ENCODE peak calls at places on chromosomes 2 and 18, in nine cellular contexts. R is keratinocyte, J is tibial artery, M is B cell, G is pancreas, T is brain microvascular endothelial cell, Q is GM13977, P is endothelial cell, V is body of pancreas. X is an unnamed sample.

GRCh38 chr2:46519265-46519664 is 39.9 kb downstream of the TMEM247 start:
- DNase-seq in P (no peak), R (no peak), V (no peak), M (no peak), T (no peak), J (no peak), Q (no peak), G (no peak), X (no peak)

GRCh38 chr2:110115291-110116032 is at the start of gene MALL:
- DNase-seq in J (no peak), G (no peak), R (no peak), M (no peak), Q (no peak), P (peak; percentile 16), T (no peak), V (peak; percentile 56), X (no peak)

GRCh38 chr18:3985664-3986063 is 469.4 kb downstream of the DLGAP1 start:
- DNase-seq in V (no peak), T (no peak), G (no peak), J (no peak), M (no peak), Q (no peak), P (no peak), R (peak; percentile 35), X (no peak)

GRCh38 chr2:31666878-31667277 is 86.1 kb upstream of the SRD5A2 start:
- DNase-seq in Q (no peak), V (no peak), M (no peak), J (no peak), T (no peak), G (no peak), P (no peak), R (no peak), X (no peak)

GRCh38 chr2:223835701-223836532 is 1.5 kb downstream of the AP1S3 start:
- DNase-seq in R (no peak), Q (peak; percentile 80), P (no peak), T (no peak), M (peak; percentile 93), J (no peak), G (no peak), V (no peak), X (peak; percentile 84)

GRCh38 chr2:28683100-28683706 is 68.4 kb upstream of the PPP1CB start:
- DNase-seq in P (no peak), Q (no peak), M (no peak), G (peak; percentile 76), V (peak; percentile 92), R (no peak), J (peak; percentile 71), T (peak; percentile 91), X (no peak)

GRCh38 chr18:66599190-66599589 is 4.7 kb downstream of the CDH19 start:
- DNase-seq in M (no peak), T (no peak), R (no peak), G (no peak), Q (no peak), V (no peak), P (no peak), J (no peak), X (no peak)

GRCh38 chr2:147394179-147394790 is 450.5 kb upstream of the ACVR2A start:
- DNase-seq in G (no peak), Q (no peak), R (no peak), T (no peak), M (no peak), P (no peak), J (no peak), V (no peak), X (no peak)

GRCh38 chr18:62505669-62506494 is 16.9 kb upstream of the ZCCHC2 start:
- DNase-seq in G (no peak), Q (peak; percentile 74), R (no peak), P (no peak), M (no peak), V (peak; percentile 15), J (no peak), T (no peak), X (peak; percentile 77)

GRCh38 chr2:220437938-220438337 is 810.5 kb downstream of the SLC4A3 start:
- DNase-seq in T (no peak), R (no peak), G (no peak), Q (no peak), V (no peak), J (no peak), P (no peak), M (no peak), X (no peak)

GRCh38 chr2:73078457-73079411 is 7.2 kb upstream of the SFXN5 start:
- DNase-seq in R (no peak), J (no peak), P (no peak), G (no peak), M (no peak), T (no peak), Q (peak; percentile 20), V (no peak), X (no peak)

GRCh38 chr2:101883860-101884259 is 107.9 kb upstream of the IL1R2 start:
- DNase-seq in G (no peak), Q (peak; percentile 52), T (peak; percentile 72), J (no peak), P (no peak), R (no peak), V (peak; percentile 14), M (no peak), X (peak; percentile 39)

GRCh38 chr18:57230861-57231260 is 84.0 kb downstream of the BOD1L2 start:
- DNase-seq in Q (no peak), R (no peak), T (no peak), V (no peak), G (no peak), M (no peak), P (no peak), J (no peak), X (no peak)

GRCh38 chr18:23099621-23100020 is 35.7 kb upstream of the CABLES1 start:
- DNase-seq in Q (no peak), T (no peak), R (no peak), P (no peak), J (no peak), V (no peak), M (no peak), G (no peak), X (no peak)

GRCh38 chr2:26162963-26163362 is 9.9 kb upstream of the GAREM2 start:
- DNase-seq in P (no peak), M (no peak), T (no peak), J (no peak), R (no peak), G (no peak), Q (no peak), V (no peak), X (no peak)

DNA sequence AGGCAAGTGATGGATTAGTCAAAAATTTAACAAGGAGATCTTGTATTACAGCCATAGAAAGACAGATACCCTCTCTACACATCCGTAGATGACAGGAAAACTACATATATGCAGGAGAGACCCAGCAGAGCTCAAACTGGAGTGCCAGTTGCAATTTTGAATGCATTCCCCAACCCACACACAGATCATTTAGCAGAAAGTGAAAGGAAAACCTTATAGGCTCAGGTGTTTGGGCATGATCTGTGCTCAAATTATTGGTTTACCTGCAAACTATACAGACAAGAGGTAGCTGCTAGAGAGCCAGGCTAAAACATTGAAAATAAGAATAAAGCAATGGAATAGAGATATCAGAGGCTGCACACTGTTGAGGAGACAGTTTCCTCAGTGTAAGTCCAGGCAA is 51.8 kb downstream of the RAB3GAP1 start:
- DNase-seq in Q (no peak), P (no peak), V (no peak), M (no peak), G (no peak), J (no peak), T (no peak), R (no peak), X (no peak)
- TF ChIP-seq CTCF in Q (no peak), P (no peak), V (no peak), M (no peak), G (no peak), J (no peak), T (no peak), R (no peak), X (no peak)

GRCh38 chr2:50111067-50111466 is 920.9 kb downstream of the NRXN1 start:
- DNase-seq in G (no peak), R (no peak), V (no peak), T (no peak), P (no peak), M (no peak), Q (no peak), J (no peak), X (no peak)

GRCh38 chr2:50108245-50108644 is 923.7 kb downstream of the NRXN1 start:
- DNase-seq in R (no peak), P (no peak), T (no peak), J (no peak), Q (no peak), M (no peak), G (no peak), V (no peak), X (no peak)
- TF ChIP-seq CTCF in R (no peak), P (no peak), T (no peak), J (no peak), Q (no peak), M (no peak), G (no peak), V (no peak), X (no peak)

GRCh38 chr18:46464926-46465655 is 191.9 kb downstream of the LOXHD1 start:
- DNase-seq in Q (no peak), R (no peak), J (no peak), V (no peak), P (no peak), T (no peak), M (no peak), G (no peak), X (no peak)
- TF ChIP-seq CTCF in Q (no peak), R (no peak), J (peak; percentile 11), V (no peak), P (peak; percentile 48), T (peak; percentile 57), M (no peak), G (no peak), X (no peak)

GRCh38 chr2:106845716-106846115 is 40.3 kb downstream of the ST6GAL2 start:
- DNase-seq in R (no peak), T (no peak), P (no peak), Q (no peak), M (no peak), J (no peak), G (no peak), V (no peak), X (no peak)

GRCh38 chr2:106841886-106842645 is 43.9 kb downstream of the ST6GAL2 start:
- DNase-seq in P (no peak), J (no peak), V (peak; percentile 93), Q (no peak), R (no peak), G (peak; percentile 73), M (no peak), T (no peak), X (no peak)

GRCh38 chr2:106843001-106843909 is 42.7 kb downstream of the ST6GAL2 start:
- DNase-seq in V (no peak), J (no peak), P (no peak), T (no peak), Q (no peak), G (no peak), M (no peak), R (no peak), X (no peak)

GRCh38 chr2:106843910-106844250 is 42.1 kb downstream of the ST6GAL2 start:
- DNase-seq in Q (no peak), M (no peak), R (no peak), J (no peak), T (no peak), G (no peak), V (no peak), P (no peak), X (no peak)

GRCh38 chr2:106839849-106840595 is 45.9 kb downstream of the ST6GAL2 start:
- DNase-seq in Q (no peak), G (no peak), P (peak; percentile 71), J (no peak), V (peak; percentile 40), R (no peak), T (peak; percentile 20), M (no peak), X (no peak)
- TF ChIP-seq CTCF in Q (no peak), G (no peak), P (peak; percentile 27), J (peak; percentile 30), V (peak; percentile 19), R (peak; percentile 42), T (peak; percentile 72), M (no peak), X (no peak)

X was measured in GM10248.